ENCODE peak calls at places on chromosomes 1 and 21, in four cellular contexts. I is AG09309, L is aorta, K is epithelial cell of esophagus. T is an unnamed sample.

GRCh38 chr1:232655041-232655745 is 25.3 kb upstream of the SIPA1L2 start:
- DNase-seq in I (no peak), K (peak), L (no peak), T (no peak)

GRCh38 chr1:77900687-77901293 is 12.4 kb downstream of the NEXN start:
- DNase-seq in L (no peak), I (no peak), K (peak), T (peak)

GRCh38 chr1:215405211-215405610 is 161.9 kb upstream of the KCTD3 start:
- DNase-seq in K (no peak), I (no peak), L (no peak), T (no peak)

GRCh38 chr1:19599810-19600209 is 44.3 kb upstream of the NBL1 start:
- DNase-seq in L (no peak), K (no peak), I (no peak), T (no peak)

GRCh38 chr21:41630917-41631316 is 123.0 kb upstream of the TMPRSS2 start:
- DNase-seq in K (no peak), L (no peak), I (no peak), T (no peak)

GRCh38 chr1:151984313-151984956 is 9.2 kb downstream of the S100A10 start:
- DNase-seq in I (no peak), K (no peak), L (no peak), T (no peak)

GRCh38 chr1:208113036-208113435 is 131.1 kb downstream of the PLXNA2 start:
- DNase-seq in I (no peak), L (no peak), K (no peak), T (no peak)

GRCh38 chr1:209238356-209238755 is 345.2 kb upstream of the CAMK1G start:
- DNase-seq in K (peak), L (no peak), I (no peak), T (no peak)

GRCh38 chr1:175208773-175209492 is 16.4 kb upstream of the KIAA0040 start:
- DNase-seq in L (no peak), I (no peak), K (no peak), T (no peak)

GRCh38 chr21:25732091-25732760 is 2.5 kb downstream of the ATP5PF start:
- DNase-seq in L (no peak), I (no peak), K (peak), T (no peak)

GRCh38 chr21:32413697-32414578 is 1.4 kb downstream of the EVA1C start:
- DNase-seq in K (peak), I (no peak), L (no peak), T (peak)

GRCh38 chr1:236009193-236009592 is 55.7 kb downstream of the NID1 start:
- DNase-seq in I (no peak), K (no peak), L (no peak), T (no peak)

GRCh38 chr1:85148524-85149250 is 52.1 kb downstream of the SYDE2 start:
- DNase-seq in I (peak), L (no peak), K (no peak), T (no peak)

GRCh38 chr1:166978795-166979194 is 3.5 kb upstream of the ILDR2 start:
- DNase-seq in L (no peak), K (no peak), I (no peak), T (no peak)

GRCh38 chr1:164611754-164612642 is 53.0 kb downstream of the PBX1 start:
- DNase-seq in L (no peak), I (no peak), K (peak), T (peak)

GRCh38 chr1:41742219-41742618 is 176.5 kb downstream of the HIVEP3 start:
- DNase-seq in L (no peak), K (peak), I (peak), T (no peak)

GRCh38 chr21:37687001-37687400 is 229.3 kb downstream of the KCNJ6 start:
- DNase-seq in K (peak), I (no peak), L (no peak), T (no peak)

GRCh38 chr1:205711105-205712048 is 31.1 kb upstream of the SLC45A3 start:
- DNase-seq in I (peak), K (peak), L (no peak), T (peak)

GRCh38 chr1:228190778-228191177 is 17.1 kb upstream of the OBSCN start:
- DNase-seq in I (no peak), L (peak), K (no peak), T (no peak)

GRCh38 chr1:44806025-44806703 is 987 bp downstream of the DYNLT4 start:
- DNase-seq in I (no peak), K (no peak), L (peak), T (no peak)

GRCh38 chr1:44807364-44808062 is 362 bp upstream of the DYNLT4 start:
- DNase-seq in L (peak), K (peak), I (peak), T (peak)

GRCh38 chr1:44805311-44806024 is 1.7 kb downstream of the DYNLT4 start:
- DNase-seq in L (peak), K (no peak), I (no peak), T (no peak)

GRCh38 chr1:44808063-44808937 is at the start of gene BTBD19:
- DNase-seq in I (no peak), K (no peak), L (peak), T (peak)

DNA sequence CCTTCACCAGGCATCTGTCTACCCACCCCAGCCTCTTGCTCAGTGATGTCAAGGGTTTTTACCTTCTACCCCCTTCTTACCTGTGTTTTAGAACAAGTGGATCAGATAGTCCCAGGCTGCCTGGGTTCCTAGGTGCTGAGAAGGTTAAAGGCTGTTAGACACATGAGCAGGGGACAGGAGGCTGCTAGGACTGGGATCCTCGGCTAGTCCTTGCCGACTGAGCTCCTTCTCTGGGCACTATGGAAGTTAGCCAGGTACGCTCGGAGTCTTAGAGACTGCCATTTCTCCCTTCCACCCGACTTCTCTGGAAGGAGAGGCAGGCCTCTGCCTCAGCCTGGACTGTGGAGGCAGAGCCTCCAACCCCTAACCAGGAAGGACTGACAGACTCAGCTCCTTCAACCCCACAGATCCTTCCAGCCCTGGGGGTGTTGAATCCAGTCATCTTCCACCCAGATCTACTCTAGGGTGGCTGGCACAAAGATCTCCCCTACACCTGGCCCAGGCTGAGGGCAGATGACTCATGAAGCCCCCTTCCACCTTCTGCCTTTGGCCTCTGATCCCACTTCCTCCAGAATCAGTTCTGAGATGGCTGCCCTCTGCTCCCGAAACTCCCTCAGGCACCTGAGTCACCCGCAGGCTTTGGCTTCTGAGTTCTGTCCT is at the start of gene DYNLT4:
- DNase-seq in K (no peak), L (no peak), I (no peak), T (no peak)
- H3K4me3 ChIP-seq in K (no peak), L (no peak), I (peak), T (no peak)

GRCh38 chr1:183912265-183912886 is 107.5 kb downstream of the RGL1 start:
- DNase-seq in K (no peak), L (no peak), I (no peak), T (no peak)
- H3K4me3 ChIP-seq in K (no peak), L (no peak), I (no peak), T (no peak)

GRCh38 chr1:90725961-90726715 is 9.0 kb upstream of the BARHL2 start:
- DNase-seq in L (no peak), K (peak), I (no peak), T (no peak)

GRCh38 chr1:90724361-90724760 is 7.3 kb upstream of the BARHL2 start:
- DNase-seq in L (no peak), I (no peak), K (no peak), T (no peak)

GRCh38 chr1:90725341-90725960 is 8.3 kb upstream of the BARHL2 start:
- DNase-seq in L (no peak), I (no peak), K (no peak), T (no peak)

GRCh38 chr1:90723561-90724108 is 6.5 kb upstream of the BARHL2 start:
- DNase-seq in K (no peak), I (no peak), L (no peak), T (no peak)

DNA sequence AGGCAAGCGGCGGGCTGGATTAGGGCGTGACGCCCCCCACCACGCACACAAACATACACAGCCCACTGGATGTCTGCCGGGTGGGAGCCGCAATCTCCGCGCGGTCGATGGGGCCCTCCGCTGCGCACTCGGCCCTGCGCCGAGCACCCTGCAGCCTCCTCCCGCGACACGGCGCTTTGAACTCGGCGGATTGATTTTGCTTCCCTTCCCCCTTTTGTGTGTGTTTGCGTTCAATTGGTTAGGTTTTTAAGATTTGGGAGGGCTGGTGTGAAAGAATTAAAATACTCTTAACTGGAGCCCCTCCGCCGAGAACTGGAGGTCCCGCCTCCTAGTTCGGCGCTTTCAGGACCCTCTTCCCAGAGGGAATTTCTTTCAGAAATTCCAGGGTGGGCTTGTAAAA is 7.8 kb upstream of the BARHL2 start:
- DNase-seq in L (no peak), K (no peak), I (no peak), T (no peak)
- H3K4me3 ChIP-seq in L (no peak), K (no peak), I (no peak), T (no peak)

DNA sequence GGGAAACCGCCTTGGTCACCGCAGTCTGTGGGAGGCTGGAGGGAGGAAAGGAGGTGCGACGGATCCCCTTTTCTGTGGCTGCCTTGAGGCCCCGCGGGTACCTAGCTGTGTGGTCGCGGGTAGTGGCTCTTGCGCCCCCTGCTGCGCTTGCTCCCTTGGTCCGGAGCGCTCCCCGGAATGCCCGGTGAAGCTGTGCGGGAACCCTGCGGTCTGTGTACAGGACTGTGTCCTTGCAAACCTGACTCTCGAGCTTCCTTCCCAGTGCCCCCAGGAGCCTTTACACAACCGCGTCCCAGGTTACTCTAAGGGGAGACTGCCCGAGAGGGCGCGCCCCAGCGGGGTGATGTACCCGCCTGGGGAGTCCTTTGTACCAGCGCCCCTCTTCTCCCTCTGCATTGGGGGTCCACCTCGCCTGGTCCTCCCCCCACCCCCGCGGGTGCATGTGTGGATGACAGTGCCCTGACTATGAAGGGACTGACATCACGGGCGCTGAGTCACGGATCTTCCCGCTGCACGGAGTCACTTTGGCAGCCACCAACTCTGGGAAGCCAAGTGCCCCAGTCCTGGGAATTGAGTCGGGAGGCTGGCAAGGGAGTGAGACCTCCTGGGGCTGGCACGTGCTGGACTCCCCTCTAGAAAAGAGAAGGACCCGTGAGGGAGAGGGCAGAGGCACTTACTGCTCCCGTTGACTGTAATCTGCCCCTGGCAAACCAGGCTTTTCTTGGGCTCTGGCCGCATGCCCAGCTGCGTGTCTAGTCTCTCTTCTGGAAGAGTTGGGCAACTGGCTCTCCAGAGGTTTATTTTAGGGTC is 824 bp downstream of the IL6R start:
- DNase-seq in I (peak), L (peak), K (peak), T (peak)
- H3K4me3 ChIP-seq in I (peak), L (peak), K (peak), T (peak)

GRCh38 chr1:89724369-89725015 is 91.6 kb downstream of the LRRC8C start:
- DNase-seq in L (no peak), I (no peak), K (peak), T (no peak)
- H3K4me3 ChIP-seq in L (no peak), I (no peak), K (no peak), T (no peak)

GRCh38 chr1:66271904-66272254 is 262.1 kb upstream of the SGIP1 start:
- DNase-seq in I (no peak), L (peak), K (peak), T (peak)
- H3K4me3 ChIP-seq in I (no peak), L (no peak), K (no peak), T (no peak)

DNA sequence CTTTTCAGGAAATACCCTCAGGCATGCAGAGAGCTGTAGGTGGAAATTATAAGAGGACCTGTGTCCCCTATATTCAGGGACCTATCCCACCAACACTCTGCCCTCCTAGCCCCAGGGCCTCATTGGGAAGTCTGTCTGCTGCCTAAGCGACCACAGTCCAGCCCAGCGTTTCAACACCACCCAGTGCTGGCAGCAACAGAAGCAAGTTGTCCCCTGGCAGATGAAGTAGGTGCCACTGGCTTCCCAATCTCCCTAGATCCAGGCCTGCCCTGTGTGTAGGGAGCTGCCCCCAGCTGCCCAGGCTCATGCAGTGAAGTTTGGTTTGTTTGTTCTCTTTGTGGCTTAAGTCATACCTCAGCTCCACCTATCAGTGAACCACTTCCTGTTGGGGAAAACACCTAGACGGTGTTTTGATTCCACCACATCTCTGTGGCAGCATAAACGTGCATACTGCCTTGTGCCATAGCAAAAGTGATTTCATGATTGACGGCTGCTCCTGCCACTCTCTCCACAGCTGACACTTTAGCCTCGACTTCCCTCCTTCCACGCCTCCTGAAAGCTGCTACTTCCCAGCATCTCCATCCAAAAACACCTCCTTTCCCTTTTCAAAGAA is 8.1 kb upstream of the LEFTY1 start:
- DNase-seq in K (peak), I (no peak), L (no peak), T (peak)
- H3K4me3 ChIP-seq in K (no peak), I (no peak), L (no peak), T (no peak)

GRCh38 chr1:114330451-114330983 is 176.8 kb upstream of the SYT6 start:
- DNase-seq in L (no peak), K (no peak), I (no peak), T (no peak)

GRCh38 chr1:114323959-114324825 is 170.5 kb upstream of the SYT6 start:
- DNase-seq in L (no peak), K (no peak), I (no peak), T (no peak)

GRCh38 chr1:114331936-114332335 is 178.3 kb upstream of the SYT6 start:
- DNase-seq in L (no peak), K (no peak), I (no peak), T (no peak)

GRCh38 chr1:114333670-114334069 is 177.3 kb downstream of the TRIM33 start:
- DNase-seq in K (no peak), I (no peak), L (no peak), T (no peak)

GRCh38 chr1:114328505-114328904 is 174.8 kb upstream of the SYT6 start:
- DNase-seq in K (no peak), L (no peak), I (no peak), T (no peak)
- H3K4me3 ChIP-seq in K (no peak), L (no peak), I (no peak), T (no peak)